ENCODE peak calls at places on chromosomes 6 and 20, in eight cellular contexts. G, O, U, C, X, P, Z and A are unnamed samples.

GRCh38 chr6:157430834-157431233 is 49.8 kb downstream of the ZDHHC14 start:
- DNase-seq in U (no peak), X (no peak), G (no peak), C (peak), O (no peak), P (no peak), Z (no peak), A (no peak)

GRCh38 chr6:161836643-161837448 is 563.0 kb upstream of the AGPAT4 start:
- DNase-seq in Z (no peak), G (no peak), X (no peak), U (peak), O (no peak), C (no peak), P (peak), A (no peak)

GRCh38 chr6:22147983-22148797 is 148.6 kb downstream of the PRL start:
- DNase-seq in U (peak), P (no peak), G (no peak), O (no peak), C (peak), Z (no peak), X (no peak), A (no peak)

GRCh38 chr20:50323209-50323608 is 132.6 kb downstream of the CEBPB start:
- DNase-seq in C (no peak), P (no peak), O (no peak), U (no peak), Z (no peak), G (peak), X (no peak), A (no peak)

GRCh38 chr6:27517238-27517637 is 44.3 kb upstream of the ZNF184 start:
- DNase-seq in C (no peak), Z (no peak), U (no peak), G (no peak), X (no peak), O (no peak), P (no peak), A (no peak)

GRCh38 chr6:99345164-99345563 is 4.3 kb downstream of the FAXC start:
- DNase-seq in Z (no peak), O (no peak), P (no peak), X (no peak), U (no peak), C (no peak), G (no peak), A (no peak)

GRCh38 chr6:166627875-166628849 is 1.1 kb upstream of the RPS6KA2 start:
- DNase-seq in X (peak), U (peak), Z (peak), O (peak), G (peak), C (peak), P (no peak), A (peak)

GRCh38 chr6:134323698-134324097 is 5.8 kb upstream of the SGK1 start:
- DNase-seq in O (no peak), P (no peak), Z (no peak), G (no peak), C (no peak), U (no peak), X (no peak), A (no peak)

GRCh38 chr6:31710490-31711219 is 4.0 kb downstream of the LY6G6F start:
- DNase-seq in P (no peak), G (no peak), Z (no peak), O (no peak), C (no peak), X (no peak), U (no peak), A (no peak)

GRCh38 chr6:5078121-5078695 is 6.9 kb upstream of the PPP1R3G start:
- DNase-seq in O (no peak), C (no peak), X (no peak), Z (no peak), U (peak), G (no peak), P (no peak), A (no peak)

GRCh38 chr20:46572181-46572580 is 21.7 kb upstream of the OCSTAMP start:
- DNase-seq in C (peak), O (no peak), X (no peak), U (no peak), G (no peak), P (no peak), Z (peak), A (no peak)

GRCh38 chr6:17472653-17473183 is 79.3 kb downstream of the CAP2 start:
- DNase-seq in C (no peak), U (peak), O (no peak), Z (no peak), X (no peak), P (no peak), G (no peak), A (peak)

GRCh38 chr6:141460743-141461484 is 671.8 kb upstream of the GJE1 start:
- DNase-seq in C (no peak), Z (no peak), P (no peak), G (no peak), X (no peak), O (no peak), U (peak), A (no peak)

GRCh38 chr20:48308882-48309281 is 518.9 kb downstream of the PREX1 start:
- DNase-seq in Z (no peak), C (no peak), G (no peak), O (no peak), P (no peak), U (no peak), X (no peak), A (peak)

GRCh38 chr6:155014715-155015300 is 19.7 kb downstream of the TIAM2 start:
- DNase-seq in Z (no peak), O (no peak), U (peak), X (no peak), P (no peak), C (no peak), G (no peak), A (peak)

GRCh38 chr6:167091149-167092107 is 31.5 kb upstream of the CCR6 start:
- DNase-seq in O (no peak), C (peak), P (peak), U (no peak), G (no peak), Z (no peak), X (no peak), A (no peak)

GRCh38 chr20:53582574-53583351 is 10.9 kb downstream of the ZNF217 start:
- DNase-seq in G (no peak), P (no peak), Z (peak), C (peak), U (peak), X (peak), O (no peak), A (peak)

GRCh38 chr6:96014846-96015245 is 928 bp upstream of the FUT9 start:
- DNase-seq in P (no peak), Z (no peak), C (no peak), X (no peak), U (no peak), O (no peak), G (no peak), A (no peak)

GRCh38 chr6:94367316-94367715 is 948.0 kb upstream of the EPHA7 start:
- DNase-seq in P (no peak), O (no peak), U (no peak), X (no peak), C (no peak), Z (no peak), G (no peak), A (no peak)

GRCh38 chr6:138528137-138528536 is 28.8 kb upstream of the NHSL1 start:
- DNase-seq in G (no peak), C (no peak), Z (no peak), X (no peak), O (no peak), P (no peak), U (no peak), A (no peak)

GRCh38 chr6:149483849-149484635 is 772 bp downstream of the ZC3H12D start:
- DNase-seq in P (peak), X (no peak), G (no peak), Z (no peak), C (no peak), O (no peak), U (no peak), A (no peak)

GRCh38 chr6:149487316-149487715 is 2.5 kb upstream of the ZC3H12D start:
- DNase-seq in X (no peak), C (no peak), Z (no peak), O (no peak), G (no peak), U (no peak), P (no peak), A (no peak)

GRCh38 chr6:149483302-149483701 is 1.5 kb downstream of the ZC3H12D start:
- DNase-seq in G (no peak), P (no peak), O (no peak), U (no peak), X (no peak), C (no peak), Z (no peak), A (no peak)

GRCh38 chr6:149482542-149483261 is 2.1 kb downstream of the ZC3H12D start:
- DNase-seq in G (no peak), C (no peak), U (no peak), P (no peak), Z (no peak), O (no peak), X (no peak), A (no peak)

GRCh38 chr6:149484733-149485700 is at the start of gene ZC3H12D:
- DNase-seq in U (peak), X (no peak), Z (peak), G (peak), C (peak), O (peak), P (peak), A (no peak)
- TF ChIP-seq CTCF in U (peak), X (no peak), Z (no peak), G (peak), C (peak), O (peak), P (peak), A (peak)

GRCh38 chr6:79894939-79895338 is 52.4 kb downstream of the ELOVL4 start:
- DNase-seq in U (peak), O (no peak), G (no peak), Z (no peak), C (no peak), P (no peak), X (no peak), A (peak)

GRCh38 chr6:79898076-79898475 is 49.3 kb downstream of the ELOVL4 start:
- DNase-seq in U (no peak), O (no peak), C (no peak), X (no peak), P (no peak), G (no peak), Z (no peak), A (no peak)

DNA sequence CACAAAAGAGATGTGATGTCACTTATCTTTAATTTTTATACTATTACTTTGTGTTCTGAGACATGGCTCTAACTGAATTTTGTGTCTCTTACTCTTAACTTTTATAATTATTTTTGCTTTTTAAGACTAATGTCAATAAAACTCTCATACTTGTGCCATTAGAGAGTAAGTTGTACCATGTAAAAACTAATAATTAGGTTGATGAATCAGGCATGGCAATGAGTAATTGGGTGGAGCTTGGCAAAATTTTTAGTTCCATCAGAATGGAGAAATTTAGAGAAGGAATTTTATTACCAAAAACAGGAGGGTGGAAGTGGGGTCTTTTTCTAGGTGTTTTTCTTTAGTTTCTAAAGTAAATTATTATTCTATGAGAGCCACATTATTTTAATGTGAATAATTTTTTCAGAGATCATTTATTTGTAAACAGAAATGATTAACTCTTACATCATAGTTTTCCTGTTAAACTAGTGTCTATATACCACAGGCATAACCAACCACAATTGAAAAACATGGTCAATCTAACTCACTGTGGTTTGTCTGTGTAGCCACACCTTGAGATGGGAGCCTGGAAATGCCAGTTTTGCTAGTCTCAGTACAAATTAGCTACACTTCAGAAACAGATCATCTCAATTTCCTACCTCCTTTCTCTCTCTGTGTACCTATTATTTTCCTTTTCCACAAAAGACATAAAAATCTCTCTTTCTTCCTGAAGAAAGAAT is 51.8 kb downstream of the ELOVL4 start:
- DNase-seq in C (no peak), Z (no peak), P (no peak), G (no peak), U (peak), X (no peak), O (no peak), A (peak)
- H3K27ac ChIP-seq in C (no peak), Z (no peak), P (no peak), G (no peak), U (peak), X (no peak), O (no peak), A (peak)

GRCh38 chr20:11255860-11256259 is 582.1 kb upstream of the JAG1 start:
- DNase-seq in P (no peak), O (no peak), C (no peak), U (no peak), G (no peak), X (no peak), Z (no peak), A (no peak)

GRCh38 chr20:11260611-11261010 is 586.8 kb upstream of the JAG1 start:
- DNase-seq in Z (no peak), X (no peak), C (no peak), O (no peak), U (no peak), P (no peak), G (no peak), A (no peak)

GRCh38 chr20:11267131-11267761 is 593.4 kb upstream of the JAG1 start:
- DNase-seq in C (peak), U (peak), P (no peak), X (peak), G (no peak), O (no peak), Z (no peak), A (peak)

GRCh38 chr20:11266571-11266970 is 592.8 kb upstream of the JAG1 start:
- DNase-seq in X (no peak), C (peak), P (no peak), G (no peak), U (peak), O (no peak), Z (no peak), A (peak)

GRCh38 chr20:11261533-11262000 is 587.8 kb upstream of the JAG1 start:
- DNase-seq in C (no peak), P (no peak), X (no peak), Z (no peak), G (no peak), U (peak), O (no peak), A (peak)
- TF ChIP-seq CTCF in C (no peak), P (no peak), X (no peak), Z (no peak), G (no peak), U (no peak), O (no peak), A (no peak)

GRCh38 chr20:62772994-62773858 is 23.0 kb upstream of the MRGBP start:
- DNase-seq in P (no peak), O (no peak), X (no peak), G (no peak), C (no peak), U (no peak), Z (no peak), A (peak)
- H3K27ac ChIP-seq in P (no peak), O (no peak), X (no peak), G (no peak), C (no peak), U (no peak), Z (no peak), A (no peak)

GRCh38 chr6:35419431-35419830 is 32.7 kb upstream of the FANCE start:
- DNase-seq in U (peak), O (no peak), P (no peak), G (no peak), X (no peak), C (no peak), Z (no peak), A (no peak)
- TF ChIP-seq CTCF in U (no peak), O (no peak), P (no peak), G (no peak), X (no peak), C (no peak), Z (no peak), A (peak)